ENCODE peak calls at places on chromosomes 12 and 14, in six cellular contexts. R, P, X, S, D and Y are unnamed samples.

GRCh38 chr12:75322464-75322863 is 7.7 kb downstream of the CAPS2 start:
- DNase-seq in X (no peak), R (no peak), S (no peak), P (no peak), D (no peak), Y (no peak)

GRCh38 chr14:51652168-51653095 is 722 bp downstream of the FRMD6 start:
- DNase-seq in D (no peak), X (peak; percentile 17), P (peak; percentile 65), S (peak; percentile 25), R (no peak), Y (peak; percentile 44)

GRCh38 chr14:30657606-30658163 is 35.6 kb downstream of the SCFD1 start:
- DNase-seq in P (no peak), R (no peak), X (no peak), D (peak; percentile 17), S (no peak), Y (no peak)

GRCh38 chr14:65356327-65356836 is 56.1 kb upstream of the FUT8 start:
- DNase-seq in D (peak; percentile 47), X (no peak), R (no peak), P (no peak), S (no peak), Y (no peak)

GRCh38 chr14:61193471-61193870 is 87.7 kb downstream of the TMEM30B start:
- DNase-seq in P (no peak), S (no peak), R (no peak), D (no peak), X (no peak), Y (no peak)

GRCh38 chr12:24054411-24054810 is 104.9 kb upstream of the SOX5 start:
- DNase-seq in S (no peak), D (no peak), X (no peak), P (no peak), R (no peak), Y (no peak)

GRCh38 chr12:108483213-108483920 is 31.7 kb upstream of the FICD start:
- DNase-seq in X (no peak), R (no peak), S (no peak), D (no peak), P (no peak), Y (no peak)

GRCh38 chr14:103896578-103896977 is 31.7 kb upstream of the TDRD9 start:
- DNase-seq in R (no peak), S (no peak), X (no peak), P (no peak), D (no peak), Y (no peak)

GRCh38 chr12:60644076-60644475 is 1048.2 kb downstream of the SLC16A7 start:
- DNase-seq in X (no peak), D (no peak), R (no peak), S (no peak), P (no peak), Y (no peak)

GRCh38 chr12:51973560-51973959 is 22.1 kb downstream of the ACVR1B start:
- DNase-seq in R (no peak), X (no peak), P (no peak), D (no peak), S (no peak), Y (no peak)

GRCh38 chr12:82694970-82695369 is 8.3 kb downstream of the TMTC2 start:
- DNase-seq in D (no peak), S (no peak), R (no peak), P (no peak), X (no peak), Y (no peak)

GRCh38 chr12:93006655-93007208 is 77.6 kb upstream of the EEA1 start:
- DNase-seq in R (no peak), P (no peak), X (no peak), D (no peak), S (no peak), Y (no peak)

GRCh38 chr14:53006931-53007330 is 56.1 kb upstream of the FERMT2 start:
- DNase-seq in S (no peak), D (no peak), X (no peak), R (no peak), P (no peak), Y (no peak)
- TF ChIP-seq CTCF in S (no peak), D (no peak), X (no peak), R (no peak), P (no peak), Y (no peak)

GRCh38 chr12:123617144-123617543 is 15.2 kb downstream of the DDX55 start:
- DNase-seq in X (no peak), S (no peak), P (no peak), R (no peak), D (no peak), Y (no peak)
- H3K4me3 ChIP-seq in X (no peak overlapping the region), S (no peak overlapping the region), P (no peak overlapping the region), R (no peak overlapping the region), D (no peak overlapping the region), Y (no peak overlapping the region)

GRCh38 chr12:65306229-65306602 is 27.7 kb downstream of the MSRB3 start:
- DNase-seq in P (no peak), S (no peak), D (no peak), R (no peak), X (no peak), Y (no peak)

GRCh38 chr12:65308601-65309071 is 30.2 kb downstream of the MSRB3 start:
- DNase-seq in P (peak; percentile 21), S (no peak), R (no peak), X (no peak), D (no peak), Y (no peak)

GRCh38 chr12:65308001-65308400 is 29.5 kb downstream of the MSRB3 start:
- DNase-seq in D (no peak), S (no peak), X (no peak), R (no peak), P (no peak), Y (no peak)

GRCh38 chr12:65305346-65305950 is 27.0 kb downstream of the MSRB3 start:
- DNase-seq in X (no peak), S (no peak), P (no peak), R (no peak), D (no peak), Y (no peak)

GRCh38 chr12:65306603-65307501 is 28.4 kb downstream of the MSRB3 start:
- DNase-seq in D (peak; percentile 49), P (peak; percentile 70), X (no peak), R (no peak), S (no peak), Y (peak; percentile 27)
- TF ChIP-seq POLR2A in D (no peak), P (no peak), X (no peak), R (no peak), S (no peak), Y (no peak)

GRCh38 chr12:104288635-104289258 is 14.8 kb upstream of the EID3 start:
- DNase-seq in D (peak; percentile 95), S (peak; percentile 85), R (peak; percentile 54), X (peak; percentile 84), P (peak; percentile 77), Y (peak; percentile 81)
- TF ChIP-seq CTCF in D (no peak), S (no peak), R (no peak), X (no peak), P (no peak), Y (peak; percentile 20)

GRCh38 chr12:54005531-54005852 is 3.3 kb upstream of the HOXC8 start:
- DNase-seq in D (no peak), R (no peak), X (no peak), S (no peak), P (no peak), Y (no peak)

GRCh38 chr12:54005853-54006699 is 2.7 kb upstream of the HOXC8 start:
- DNase-seq in R (peak; percentile 92), S (peak; percentile 72), P (peak; percentile 87), D (peak; percentile 86), X (peak; percentile 91), Y (peak; percentile 88)

GRCh38 chr12:54004063-54004840 is 4.3 kb downstream of the HOXC9 start:
- DNase-seq in X (no peak), P (no peak), S (no peak), R (no peak), D (no peak), Y (no peak)

GRCh38 chr12:54003625-54004024 is 3.7 kb downstream of the HOXC9 start:
- DNase-seq in X (no peak), R (no peak), P (no peak), D (no peak), S (no peak), Y (no peak)

DNA sequence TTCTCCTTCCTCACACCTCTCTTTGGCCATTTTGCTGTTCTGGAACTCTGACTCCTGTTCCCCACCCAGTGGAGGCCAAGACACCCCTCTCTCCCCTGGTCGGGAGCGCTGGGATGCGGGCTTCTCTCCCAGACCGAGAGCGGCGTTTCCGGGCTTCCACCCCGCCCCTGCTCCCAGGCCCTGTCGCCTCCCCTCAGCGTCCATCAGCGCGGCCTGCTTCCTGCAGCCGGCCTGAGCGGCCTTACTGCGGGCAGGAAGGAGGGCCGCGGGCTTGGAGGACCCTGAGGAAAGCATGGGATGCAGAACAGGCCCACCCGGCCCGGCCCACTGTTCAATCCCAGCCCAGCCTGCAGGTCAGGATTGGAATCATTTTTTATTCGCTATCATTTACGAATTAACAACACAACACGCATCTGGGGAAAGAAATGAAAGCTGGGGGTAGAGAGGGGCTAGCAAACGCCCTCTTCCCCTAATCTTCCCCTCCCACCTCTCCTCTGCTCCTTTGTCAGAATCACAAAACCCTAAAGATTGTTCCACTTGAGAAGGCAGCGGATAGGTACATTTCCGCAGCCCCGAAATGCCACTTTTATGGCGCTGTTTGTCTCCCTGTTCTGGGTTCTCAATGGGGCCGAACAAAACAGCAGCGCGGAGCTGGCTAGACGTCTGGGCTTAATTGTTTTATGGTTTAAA is 3.8 kb upstream of the HOXC8 start:
- DNase-seq in R (no peak), P (no peak), S (no peak), X (no peak), D (no peak), Y (no peak)
- H3K4me3 ChIP-seq in R (peak overlapping the region; percentile 49), P (no peak overlapping the region), S (peak overlapping the region; percentile 13), X (no peak overlapping the region), D (no peak overlapping the region), Y (no peak overlapping the region)

GRCh38 chr14:102085503-102085902 is 1.3 kb downstream of the HSP90AA1 start:
- DNase-seq in S (no peak), P (no peak), R (no peak), X (no peak), D (no peak), Y (no peak)
- TF ChIP-seq POLR2A in S (no peak), P (no peak), R (no peak), X (no peak), D (no peak), Y (peak; percentile 9)

DNA sequence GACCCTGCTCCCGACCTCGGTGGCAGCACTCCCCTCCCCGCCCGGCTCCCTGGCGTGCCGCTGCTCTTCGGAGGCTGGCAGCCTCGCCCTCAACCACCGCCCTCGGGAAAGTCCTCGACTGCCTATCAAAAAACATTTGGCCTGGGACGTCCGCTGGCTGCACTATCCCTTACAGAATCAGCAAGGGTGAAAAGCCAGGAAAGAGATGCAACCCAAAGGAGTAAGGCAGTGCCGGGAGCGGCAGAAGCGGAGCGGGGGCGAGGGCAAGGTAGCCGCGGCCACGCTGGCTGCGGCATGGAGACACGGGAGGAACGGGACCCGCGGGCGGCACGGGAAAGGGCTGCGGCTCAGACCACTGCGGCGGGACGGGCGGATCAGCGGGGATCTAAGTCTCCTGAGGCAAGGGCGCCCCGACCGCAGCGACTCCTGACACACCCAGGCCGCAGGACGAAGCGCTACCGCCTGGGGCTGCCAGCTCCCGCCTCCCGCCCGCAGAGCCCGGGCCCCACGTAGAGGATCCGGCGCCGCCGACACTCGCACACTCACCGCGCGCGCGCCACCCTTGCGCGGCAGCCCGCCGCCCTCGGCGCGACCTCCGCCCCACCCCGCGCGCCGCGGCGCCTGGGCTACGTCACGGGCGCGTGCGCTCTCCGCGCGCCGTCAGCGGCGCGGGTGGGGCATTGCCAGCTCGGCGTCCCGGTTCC is at the start of the genes BBOF1 and ENTPD5:
- DNase-seq in X (peak; percentile 74), D (peak; percentile 83), P (peak; percentile 79), R (peak; percentile 76), S (peak; percentile 83), Y (peak; percentile 89)
- TF ChIP-seq CTCF in X (peak; percentile 35), D (no peak), P (no peak), R (no peak), S (no peak), Y (peak; percentile 39)

GRCh38 chr12:47205532-47206449 is 126.0 kb upstream of the AMIGO2 start:
- DNase-seq in P (no peak), R (no peak), X (no peak), D (no peak), S (no peak), Y (no peak)
- H3K4me3 ChIP-seq in P (no peak overlapping the region), R (no peak overlapping the region), X (no peak overlapping the region), D (no peak overlapping the region), S (no peak overlapping the region), Y (no peak overlapping the region)